ENCODE peak calls at places on chromosome 6, in eight cellular contexts. Y, I, J, V, S, T, E and N are unnamed samples.

GRCh38 chr6:36545767-36546663 is 1.3 kb downstream of the STK38 start:
- DNase-seq in Y (peak; percentile 34), I (peak; percentile 47), J (no peak), V (no peak), S (peak; percentile 37), T (peak; percentile 34), E (no peak), N (peak; percentile 15)

GRCh38 chr6:142132625-142133024 is at the start of gene GJE1:
- DNase-seq in Y (no peak), I (no peak), J (no peak), V (no peak), S (no peak), T (no peak), E (no peak), N (no peak)

GRCh38 chr6:30075094-30075986 is at the start of gene RNF39:
- DNase-seq in Y (no peak), I (no peak), J (no peak), V (no peak), S (peak; percentile 16), T (peak; percentile 65), E (no peak), N (no peak)

GRCh38 chr6:17013701-17014100 is 88.1 kb upstream of the STMND1 start:
- DNase-seq in Y (no peak), I (no peak), J (peak; percentile 90), V (no peak), S (peak; percentile 60), T (no peak), E (no peak), N (no peak)

GRCh38 chr6:4372866-4373265 is 237.5 kb upstream of the ECI2 start:
- DNase-seq in Y (no peak), I (no peak), J (no peak), V (no peak), S (no peak), T (no peak), E (no peak), N (no peak)

GRCh38 chr6:5672581-5673011 is 334.1 kb downstream of the NRN1 start:
- DNase-seq in Y (no peak), I (no peak), J (peak; percentile 89), V (no peak), S (peak; percentile 77), T (no peak), E (no peak), N (no peak)

GRCh38 chr6:17593246-17593645 is 6.9 kb upstream of the FAM8A1 start:
- DNase-seq in Y (no peak), I (no peak), J (no peak), V (no peak), S (no peak), T (no peak), E (no peak), N (no peak)

GRCh38 chr6:31651602-31652191 is 764 bp downstream of the BAG6 start:
- DNase-seq in Y (no peak), I (no peak), J (peak; percentile 69), V (no peak), S (peak; percentile 81), T (peak; percentile 78), E (peak; percentile 77), N (no peak)

GRCh38 chr6:25229671-25230321 is 49.4 kb upstream of the CARMIL1 start:
- DNase-seq in Y (no peak), I (no peak), J (peak; percentile 95), V (no peak), S (peak; percentile 68), T (no peak), E (no peak), N (no peak)
- H3K27ac ChIP-seq in Y (no peak overlapping the region), I (no peak overlapping the region), J (peak overlapping the region; percentile 19), V (no peak overlapping the region), S (no peak overlapping the region), T (no peak overlapping the region), E (no peak overlapping the region), N (no peak overlapping the region)

GRCh38 chr6:62162858-62163257 is 123.2 kb downstream of the KHDRBS2 start:
- DNase-seq in Y (no peak), I (no peak), J (no peak), V (no peak), S (no peak), T (no peak), E (no peak), N (no peak)
- H3K27ac ChIP-seq in Y (no peak overlapping the region), I (no peak overlapping the region), J (no peak overlapping the region), V (no peak overlapping the region), S (no peak overlapping the region), T (no peak overlapping the region), E (no peak overlapping the region), N (no peak overlapping the region)

GRCh38 chr6:152636675-152637421 is at the start of gene SYNE1:
- DNase-seq in Y (no peak), I (peak; percentile 19), J (peak; percentile 14), V (peak; percentile 8), S (peak; percentile 47), T (no peak), E (no peak), N (no peak)

GRCh38 chr6:152634773-152635172 is 2.4 kb downstream of the SYNE1 start:
- DNase-seq in Y (peak; percentile 6), I (no peak), J (no peak), V (peak; percentile 47), S (no peak), T (no peak), E (peak; percentile 68), N (no peak)

GRCh38 chr6:152632383-152632782 is 4.8 kb downstream of the SYNE1 start:
- DNase-seq in Y (no peak), I (no peak), J (no peak), V (no peak), S (no peak), T (no peak), E (no peak), N (no peak)

GRCh38 chr6:152635949-152636674 is 1.1 kb downstream of the SYNE1 start:
- DNase-seq in Y (no peak), I (peak; percentile 23), J (peak; percentile 15), V (peak; percentile 13), S (peak; percentile 53), T (peak; percentile 18), E (no peak), N (no peak)

GRCh38 chr6:152637422-152638047 is 373 bp upstream of the SYNE1 start:
- DNase-seq in Y (no peak), I (no peak), J (peak; percentile 10), V (no peak), S (peak; percentile 15), T (no peak), E (no peak), N (no peak)
- H3K27ac ChIP-seq in Y (no peak overlapping the region), I (no peak overlapping the region), J (no peak overlapping the region), V (no peak overlapping the region), S (no peak overlapping the region), T (no peak overlapping the region), E (no peak overlapping the region), N (no peak overlapping the region)

GRCh38 chr6:101439790-101440189 is 46.3 kb downstream of the GRIK2 start:
- DNase-seq in Y (no peak), I (no peak), J (peak; percentile 18), V (no peak), S (no peak), T (no peak), E (no peak), N (no peak)

GRCh38 chr6:101444717-101445116 is 51.2 kb downstream of the GRIK2 start:
- DNase-seq in Y (no peak), I (no peak), J (no peak), V (no peak), S (no peak), T (no peak), E (no peak), N (no peak)

GRCh38 chr6:101445527-101445926 is 52.0 kb downstream of the GRIK2 start:
- DNase-seq in Y (no peak), I (no peak), J (peak; percentile 75), V (no peak), S (no peak), T (no peak), E (no peak), N (no peak)

GRCh38 chr6:101443315-101443714 is 49.8 kb downstream of the GRIK2 start:
- DNase-seq in Y (no peak), I (no peak), J (no peak), V (no peak), S (no peak), T (no peak), E (no peak), N (no peak)
- H3K27ac ChIP-seq in Y (no peak overlapping the region), I (no peak overlapping the region), J (no peak overlapping the region), V (no peak overlapping the region), S (no peak overlapping the region), T (no peak overlapping the region), E (no peak overlapping the region), N (no peak overlapping the region)